ENCODE peak calls at places on chromosome 19, in five cellular contexts. P is lower lobe of right lung; W is left ventricle myocardium inferior; F is CD4-positive, alpha-beta memory T cell; D is endodermal cell. M is an unnamed sample.

GRCh38 chr19:17488593-17489391 is 18.5 kb downstream of the SLC27A1 start:
- DNase-seq in F (peak; percentile 58), W (peak; percentile 59), P (peak; percentile 94), D (peak; percentile 99), M (peak; percentile 54)

GRCh38 chr19:18007605-18007938 is 398 bp upstream of the ARRDC2 start:
- DNase-seq in W (no peak), F (no peak), P (no peak), D (no peak), M (no peak)

GRCh38 chr19:35327642-35328041 is 1.3 kb upstream of the CD22 start:
- DNase-seq in W (no peak), D (peak; percentile 74), P (no peak), F (no peak), M (no peak)

GRCh38 chr19:18848860-18849661 is 17.3 kb downstream of the UPF1 start:
- DNase-seq in F (no peak), W (peak; percentile 79), P (peak; percentile 81), D (no peak), M (no peak)

GRCh38 chr19:38737297-38737865 is 6.9 kb downstream of the CAPN12 start:
- DNase-seq in D (no peak), W (no peak), F (no peak), P (peak; percentile 51), M (no peak)

GRCh38 chr19:2685204-2685704 is 17.2 kb downstream of the GNG7 start:
- DNase-seq in F (no peak), W (no peak), D (no peak), P (no peak), M (no peak)

GRCh38 chr19:17751103-17751911 is at the start of gene FCHO1:
- DNase-seq in F (peak; percentile 85), D (no peak), W (peak; percentile 33), P (peak; percentile 75), M (peak; percentile 87)

GRCh38 chr19:17922138-17922537 is 10.7 kb upstream of the CCDC124 start:
- DNase-seq in D (no peak), W (no peak), F (no peak), P (no peak), M (no peak)

GRCh38 chr19:2385053-2385721 is 25.1 kb downstream of the TMPRSS9 start:
- DNase-seq in F (no peak), W (no peak), D (peak; percentile 93), P (no peak), M (no peak)

GRCh38 chr19:44951179-44952159 is 3.7 kb upstream of the CLPTM1 start:
- DNase-seq in P (no peak), F (peak; percentile 69), W (no peak), D (peak; percentile 85), M (peak; percentile 68)

GRCh38 chr19:22601906-22602630 is 32.1 kb upstream of the ZNF492 start:
- DNase-seq in F (no peak), P (no peak), D (no peak), W (no peak), M (no peak)

GRCh38 chr19:45306522-45307027 is 16.1 kb downstream of the CKM start:
- DNase-seq in W (no peak), D (peak; percentile 83), F (no peak), P (no peak), M (no peak)

GRCh38 chr19:37905936-37906867 is at the start of gene WDR87:
- DNase-seq in D (peak; percentile 95), P (peak; percentile 62), W (no peak), F (peak; percentile 49), M (peak; percentile 75)

GRCh38 chr19:52646571-52647222 is 8.5 kb upstream of the ZNF83 start:
- DNase-seq in P (no peak), D (no peak), F (no peak), W (no peak), M (no peak)
- H3K27ac ChIP-seq in P (no peak overlapping the region), D (no peak overlapping the region), F (no peak overlapping the region), W (no peak overlapping the region), M (no peak overlapping the region)

GRCh38 chr19:7923295-7924191 is 2.4 kb downstream of the CTXN1 start:
- DNase-seq in D (no peak), F (no peak), W (no peak), P (no peak), M (no peak)
- H3K4me1 ChIP-seq in D (peaks cover 5% of the 10 kb centered on the region), F (peaks cover 36% of the 10 kb centered on the region), W (peaks cover 71% of the 10 kb centered on the region), P (peaks cover 44% of the 10 kb centered on the region), M (peaks cover 31% of the 10 kb centered on the region)

GRCh38 chr19:12222980-12223630 is 60.2 kb downstream of the ZNF136 start:
- DNase-seq in W (no peak), D (no peak), P (no peak), F (no peak), M (no peak)

DNA sequence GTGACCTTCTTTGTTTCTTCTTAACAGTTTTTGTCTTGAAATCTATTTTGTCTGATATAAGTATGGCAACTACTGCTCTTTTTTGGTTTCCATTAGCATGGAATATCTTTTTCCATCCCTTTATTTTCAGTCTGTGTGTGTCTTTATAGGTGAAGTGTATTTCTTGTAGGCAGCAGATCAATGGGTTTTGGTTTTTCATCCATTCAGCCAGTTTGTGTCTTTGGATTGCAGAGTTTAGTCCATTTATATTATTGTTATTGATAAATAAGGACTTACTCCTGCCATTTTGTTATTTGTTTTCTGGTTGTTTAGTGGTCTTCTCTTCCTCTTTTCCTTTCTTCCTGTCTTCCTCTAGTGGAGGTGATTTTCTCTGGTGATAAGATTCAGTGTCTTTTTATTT is 54.4 kb downstream of the ZNF136 start:
- DNase-seq in F (no peak), P (no peak), W (no peak), D (no peak), M (no peak)
- H3K9me3 ChIP-seq in F (peaks cover 5% of the 10 kb centered on the region), P (peaks cover 58% of the 10 kb centered on the region), W (peaks cover 69% of the 10 kb centered on the region), D (peaks cover 80% of the 10 kb centered on the region), M (no peaks in the 10 kb centered on the region)

GRCh38 chr19:29690842-29691241 is 24.2 kb downstream of the C19orf12 start:
- DNase-seq in D (peak; percentile 79), F (peak; percentile 68), W (no peak), P (no peak), M (no peak)
- H3K27ac ChIP-seq in D (no peak overlapping the region), F (no peak overlapping the region), W (no peak overlapping the region), P (no peak overlapping the region), M (no peak overlapping the region)

GRCh38 chr19:1267441-1268391 is 1.4 kb upstream of the CIRBP start:
- DNase-seq in D (peak; percentile 70), F (no peak), P (peak; percentile 58), W (no peak), M (peak; percentile 70)
- H3K4me1 ChIP-seq in D (peaks cover 21% of the 10 kb centered on the region), F (peaks cover 63% of the 10 kb centered on the region), P (peaks cover 76% of the 10 kb centered on the region), W (peaks cover 83% of the 10 kb centered on the region), M (peaks cover 67% of the 10 kb centered on the region)

GRCh38 chr19:21423057-21424041 is 26.4 kb downstream of the ZNF493 start:
- DNase-seq in F (no peak), W (no peak), D (no peak), P (no peak), M (no peak)
- H3K9me3 ChIP-seq in F (peaks cover 58% of the 10 kb centered on the region), W (peaks cover 100% of the 10 kb centered on the region), D (peaks cover 87% of the 10 kb centered on the region), P (peaks cover 98% of the 10 kb centered on the region), M (peaks cover 40% of the 10 kb centered on the region)

GRCh38 chr19:46718934-46719551 is 2.1 kb upstream of the PRKD2 start:
- DNase-seq in W (no peak), P (no peak), F (no peak), D (peak; percentile 39), M (no peak)

GRCh38 chr19:46719629-46720515 is 3.0 kb upstream of the PRKD2 start:
- DNase-seq in F (no peak), D (no peak), W (no peak), P (no peak), M (no peak)

GRCh38 chr19:46717716-46718143 is 816 bp upstream of the PRKD2 start:
- DNase-seq in D (no peak), F (no peak), W (no peak), P (no peak), M (no peak)

GRCh38 chr19:46717034-46717715 is at the start of gene PRKD2:
- DNase-seq in D (peak; percentile 98), W (peak; percentile 95), P (peak; percentile 92), F (peak; percentile 76), M (peak; percentile 89)

DNA sequence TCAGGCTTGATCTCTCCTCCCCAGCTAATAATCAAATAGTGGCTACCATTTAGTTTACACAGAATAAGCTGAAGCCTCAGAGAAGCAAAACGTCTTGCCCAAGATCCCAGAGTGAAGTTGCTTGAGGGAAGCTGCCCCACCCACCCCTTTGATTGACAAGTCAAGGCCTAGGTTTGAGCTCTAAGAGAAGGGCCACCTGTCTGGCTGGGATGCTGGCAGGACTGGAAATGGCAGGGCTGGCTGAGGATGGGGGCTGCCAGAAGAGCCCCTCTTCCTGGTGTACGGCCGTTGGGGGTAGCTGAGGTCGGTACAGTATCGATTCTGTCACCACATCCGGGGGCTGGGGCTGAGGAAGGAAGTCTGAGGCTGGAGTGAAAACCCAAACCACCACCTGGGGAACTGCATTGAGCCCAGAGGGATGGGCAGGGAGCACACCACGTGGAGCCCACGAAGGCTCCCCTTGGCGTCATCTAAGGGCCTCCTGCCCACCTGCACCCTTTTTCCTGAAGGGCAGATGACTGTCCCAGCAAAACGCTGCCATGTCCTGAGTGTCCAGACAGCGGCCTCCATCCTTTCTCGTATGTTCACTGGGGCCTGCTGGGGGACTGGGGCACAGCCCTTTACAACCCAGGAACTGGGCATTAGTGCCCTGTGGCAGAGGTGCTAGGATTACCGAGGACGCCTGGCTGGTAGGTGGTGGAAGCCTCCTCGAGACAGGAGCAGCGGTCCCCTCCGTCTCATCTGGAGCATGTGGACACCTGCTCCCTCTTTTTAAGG is 1.4 kb upstream of the PRKD2 start:
- DNase-seq in W (no peak), P (no peak), F (peak; percentile 72), D (peak; percentile 60), M (peak; percentile 52)
- H3K27ac ChIP-seq in W (peak overlapping the region; percentile 90), P (peak overlapping the region; percentile 89), F (peak overlapping the region; percentile 95), D (no peak overlapping the region), M (peak overlapping the region; percentile 77)

GRCh38 chr19:39951686-39952085 is 17.3 kb upstream of the FCGBP start:
- DNase-seq in P (no peak), W (no peak), D (no peak), F (no peak), M (peak; percentile 48)
- H3K4me1 ChIP-seq in P (peaks cover 14% of the 10 kb centered on the region), W (no peaks in the 10 kb centered on the region), D (no peaks in the 10 kb centered on the region), F (peaks cover 83% of the 10 kb centered on the region), M (peaks cover 83% of the 10 kb centered on the region)

GRCh38 chr19:49761625-49762311 is 1.3 kb downstream of the TSKS start:
- DNase-seq in W (peak; percentile 36), P (no peak), D (peak; percentile 78), F (peak; percentile 3), M (no peak)
- H3K9me3 ChIP-seq in W (no peaks in the 10 kb centered on the region), P (no peaks in the 10 kb centered on the region), D (no peaks in the 10 kb centered on the region), F (no peaks in the 10 kb centered on the region), M (no peaks in the 10 kb centered on the region)